ENCODE peak calls at places on chromosomes 4 and X, in five cellular contexts. G is GM23338, N is Panc1, O is esophagus squamous epithelium, C is psoas muscle. H is an unnamed sample.

GRCh38 chrX:139932077-139932900 is 564 bp downstream of the ATP11C start:
- DNase-seq in G (peak), N (no peak), O (no peak), C (peak), H (peak)

GRCh38 chr4:122827258-122827887 is 742 bp downstream of the FGF2 start:
- DNase-seq in G (peak), N (no peak), O (no peak), C (peak), H (no peak)

GRCh38 chr4:39469429-39470077 is 10.7 kb downstream of the LIAS start:
- DNase-seq in G (peak), N (peak), O (no peak), C (no peak), H (no peak)

GRCh38 chrX:71534773-71535544 is 2.1 kb downstream of the OGT start:
- DNase-seq in G (no peak), N (no peak), O (no peak), C (no peak), H (no peak)

GRCh38 chr4:139297001-139297410 is 4.3 kb upstream of the NAA15 start:
- DNase-seq in G (no peak), N (no peak), O (no peak), C (no peak), H (no peak)

GRCh38 chr4:171985129-171985528 is 171.9 kb downstream of the GALNTL6 start:
- DNase-seq in G (no peak), N (no peak), O (no peak), C (no peak), H (no peak)

GRCh38 chrX:151754042-151754419 is 19.5 kb downstream of the CNGA2 start:
- DNase-seq in G (no peak), N (no peak), O (no peak), C (peak), H (no peak)

GRCh38 chr4:175947117-175947722 is 118.4 kb upstream of the WDR17 start:
- DNase-seq in G (peak), N (no peak), O (no peak), C (no peak), H (no peak)

GRCh38 chr4:74544655-74545361 is 99.9 kb downstream of the AREG start:
- DNase-seq in G (no peak), N (no peak), O (no peak), C (no peak), H (no peak)

GRCh38 chr4:80171251-80171650 is 26.1 kb upstream of the PRDM8 start:
- DNase-seq in G (no peak), N (no peak), O (no peak), C (no peak), H (no peak)

GRCh38 chr4:173227753-173228152 is 59.1 kb downstream of the GALNT7 start:
- DNase-seq in G (no peak), N (no peak), O (no peak), C (no peak), H (no peak)

GRCh38 chrX:17459008-17459407 is 84.0 kb downstream of the NHS start:
- DNase-seq in G (no peak), N (no peak), O (no peak), C (peak), H (no peak)

GRCh38 chrX:71953946-71954345 is 43.3 kb downstream of the NHSL2 start:
- DNase-seq in G (no peak), N (no peak), O (no peak), C (no peak), H (no peak)

GRCh38 chrX:11423362-11423818 is 130.2 kb downstream of the AMELX start:
- DNase-seq in G (no peak), N (no peak), O (no peak), C (peak), H (no peak)

GRCh38 chr4:2253160-2254084 is 8.5 kb downstream of the MXD4 start:
- DNase-seq in G (no peak), N (no peak), O (no peak), C (peak), H (no peak)

GRCh38 chr4:100224701-100225100 is 34.4 kb upstream of the DDIT4L start:
- DNase-seq in G (no peak), N (no peak), O (no peak), C (no peak), H (no peak)

GRCh38 chr4:119212964-119213606 is 572 bp downstream of the USP53 start:
- DNase-seq in G (peak), N (peak), O (peak), C (peak), H (peak)

GRCh38 chr4:472881-473574 is 25.9 kb downstream of the ZNF721 start:
- DNase-seq in G (peak), N (no peak), O (no peak), C (no peak), H (no peak)

GRCh38 chr4:102620697-102621497 is 119.7 kb downstream of the NFKB1 start:
- DNase-seq in G (peak), N (peak), O (no peak), C (no peak), H (no peak)

GRCh38 chr4:133152801-133153526 is 3.9 kb downstream of the PCDH10 start:
- DNase-seq in G (peak), N (no peak), O (no peak), C (no peak), H (no peak)

GRCh38 chr4:89056953-89057398 is at the start of gene FAM13A:
- DNase-seq in G (peak), N (peak), O (peak), C (peak), H (no peak)

GRCh38 chr4:136918772-136919171 is 613.5 kb downstream of the PCDH18 start:
- DNase-seq in G (no peak), N (no peak), O (no peak), C (no peak), H (no peak)

GRCh38 chrX:55142206-55142918 is 53.5 kb downstream of the PAGE2 start:
- DNase-seq in G (no peak), N (no peak), O (no peak), C (no peak), H (no peak)

GRCh38 chr4:118918388-118918787 is 29.7 kb downstream of the SYNPO2 start:
- DNase-seq in G (no peak), N (no peak), O (no peak), C (no peak), H (no peak)

GRCh38 chr4:169723207-169723606 is 34.5 kb downstream of the HPF1 start:
- DNase-seq in G (peak), N (no peak), O (no peak), C (no peak), H (peak)

GRCh38 chrX:17262123-17262522 is 112.9 kb upstream of the NHS start:
- DNase-seq in G (no peak), N (no peak), O (no peak), C (no peak), H (no peak)

GRCh38 chr4:172740434-172740833 is 428.2 kb upstream of the GALNT7 start:
- DNase-seq in G (no peak), N (no peak), O (no peak), C (no peak), H (no peak)

GRCh38 chr4:108649863-108650211 is 562 bp upstream of the OSTC start:
- DNase-seq in G (no peak), N (no peak), O (no peak), C (no peak), H (no peak)

GRCh38 chrX:30577362-30577961 is at the start of gene TASL:
- DNase-seq in G (no peak), N (no peak), O (no peak), C (no peak), H (no peak)
- H3K27ac ChIP-seq in G (no peak), N (no peak), O (peak), C (no peak), H (no peak)

GRCh38 chr4:165779950-165780670 is 92.9 kb upstream of the TLL1 start:
- DNase-seq in G (no peak), N (no peak), O (no peak), C (no peak), H (no peak)
- H3K27ac ChIP-seq in G (no peak), N (no peak), O (no peak), C (no peak), H (no peak)

GRCh38 chr4:7769308-7769841 is 170.3 kb downstream of the AFAP1 start:
- DNase-seq in G (no peak), N (no peak), O (no peak), C (no peak), H (no peak)
- H3K27ac ChIP-seq in G (no peak), N (peak), O (peak), C (no peak), H (no peak)

GRCh38 chr4:184764601-184765000 is 30.7 kb upstream of the CENPU start:
- DNase-seq in G (no peak), N (no peak), O (no peak), C (no peak), H (no peak)
- H3K27ac ChIP-seq in G (no peak), N (no peak), O (no peak), C (peak), H (no peak)

GRCh38 chrX:2342281-2342688 is 158.5 kb downstream of the DHRSX start:
- DNase-seq in G (no peak), N (no peak), O (no peak), C (peak), H (no peak)

GRCh38 chrX:2345562-2345961 is 155.2 kb downstream of the DHRSX start:
- DNase-seq in G (no peak), N (no peak), O (no peak), C (no peak), H (no peak)

GRCh38 chrX:2346158-2346557 is 154.6 kb downstream of the DHRSX start:
- DNase-seq in G (no peak), N (no peak), O (no peak), C (no peak), H (no peak)

GRCh38 chrX:2343413-2343812 is 157.4 kb downstream of the DHRSX start:
- DNase-seq in G (no peak), N (no peak), O (no peak), C (no peak), H (no peak)

GRCh38 chrX:2342878-2343277 is 157.9 kb downstream of the DHRSX start:
- DNase-seq in G (no peak), N (no peak), O (no peak), C (no peak), H (no peak)
- H3K27ac ChIP-seq in G (no peak), N (no peak), O (no peak), C (peak), H (no peak)

GRCh38 chr4:41913509-41913908 is 21.7 kb upstream of the TMEM33 start:
- DNase-seq in G (no peak), N (no peak), O (no peak), C (no peak), H (no peak)

DNA sequence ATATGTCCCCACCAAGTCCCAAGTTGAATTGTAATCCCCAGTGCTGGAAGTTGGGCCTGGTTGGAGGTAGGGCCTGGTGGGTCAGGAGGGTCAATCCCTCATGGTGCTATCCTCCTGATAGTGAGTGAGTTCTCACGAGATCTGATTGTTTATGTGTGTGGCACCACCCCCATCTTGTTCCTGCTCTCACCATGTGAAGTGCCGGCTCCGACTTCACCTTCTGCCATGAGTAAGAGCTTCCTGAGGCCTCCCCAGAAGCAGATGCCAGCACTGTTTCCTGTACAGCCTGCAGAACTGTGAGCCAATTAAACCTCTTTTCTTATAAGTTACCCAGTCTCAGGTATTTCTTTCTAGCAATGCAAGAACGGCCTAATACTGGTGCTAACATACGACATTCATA is 22.7 kb upstream of the TMEM33 start:
- DNase-seq in G (no peak), N (no peak), O (no peak), C (no peak), H (no peak)
- H3K27ac ChIP-seq in G (no peak), N (no peak), O (no peak), C (no peak), H (no peak)

DNA sequence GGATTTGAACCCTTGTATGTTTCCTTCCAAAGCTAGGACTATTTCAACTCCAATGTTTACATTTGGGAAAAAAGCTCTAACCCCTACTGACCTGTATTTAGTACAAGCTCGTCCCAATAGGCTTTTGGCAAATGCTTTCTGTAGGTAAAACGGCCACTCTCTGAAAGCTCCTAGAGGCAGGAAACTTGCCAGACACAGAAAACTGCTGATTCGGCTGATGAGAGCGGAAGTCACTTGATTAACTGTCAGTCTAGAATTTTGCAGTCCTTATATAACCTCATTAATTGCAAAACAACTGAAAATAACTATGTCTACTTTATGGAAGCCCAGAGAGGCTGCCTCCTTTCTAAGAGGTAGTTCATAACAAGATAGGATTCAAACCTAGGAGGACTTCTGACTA is 108.1 kb downstream of the TSPAN7 start:
- DNase-seq in G (no peak), N (no peak), O (no peak), C (no peak), H (no peak)
- H3K27ac ChIP-seq in G (no peak), N (no peak), O (no peak), C (no peak), H (no peak)